ENCODE peak calls at places on chromosomes 5 and 9, in four cellular contexts. Z is HCT116, Q is mucosa of descending colon, B is PC-9. T is an unnamed sample.

GRCh38 chr5:177427211-177427822 is 841 bp downstream of the GRK6 start:
- DNase-seq in Z (no peak), Q (no peak), B (no peak), T (no peak)

GRCh38 chr5:150782850-150783249 is 4.3 kb downstream of the SMIM3 start:
- DNase-seq in Z (no peak), Q (no peak), B (no peak), T (no peak)

GRCh38 chr5:91983869-91984268 is 600.8 kb upstream of the ARRDC3 start:
- DNase-seq in Z (no peak), Q (no peak), B (no peak), T (no peak)

GRCh38 chr9:95296761-95297160 is 20.7 kb downstream of the FANCC start:
- DNase-seq in Z (no peak), Q (no peak), B (no peak), T (no peak)

GRCh38 chr5:136330353-136330913 is 34.9 kb downstream of the TRPC7 start:
- DNase-seq in Z (no peak), Q (no peak), B (no peak), T (no peak)

GRCh38 chr5:176416123-176416924 is at the start of gene CLTB:
- DNase-seq in Z (peak), Q (peak), B (peak), T (peak)

GRCh38 chr9:34578241-34579096 is 11.1 kb downstream of the CNTFR start:
- DNase-seq in Z (no peak), Q (no peak), B (no peak), T (no peak)

GRCh38 chr5:159416438-159416837 is 86.2 kb upstream of the IL12B start:
- DNase-seq in Z (no peak), Q (no peak), B (no peak), T (no peak)

GRCh38 chr5:32100230-32100629 is 73.9 kb downstream of the GOLPH3 start:
- DNase-seq in Z (no peak), Q (no peak), B (no peak), T (no peak)

GRCh38 chr5:69492391-69493234 is at the start of gene OCLN:
- DNase-seq in Z (peak), Q (peak), B (peak), T (no peak)

GRCh38 chr5:21783079-21783478 is 1070.1 kb downstream of the CDH12 start:
- DNase-seq in Z (no peak), Q (no peak), B (no peak), T (no peak)

GRCh38 chr9:109311731-109312130 is 9.1 kb downstream of the EPB41L4B start:
- DNase-seq in Z (no peak), Q (no peak), B (no peak), T (no peak)

GRCh38 chr9:126093771-126094170 is 232.9 kb upstream of the MVB12B start:
- DNase-seq in Z (no peak), Q (no peak), B (no peak), T (no peak)

DNA sequence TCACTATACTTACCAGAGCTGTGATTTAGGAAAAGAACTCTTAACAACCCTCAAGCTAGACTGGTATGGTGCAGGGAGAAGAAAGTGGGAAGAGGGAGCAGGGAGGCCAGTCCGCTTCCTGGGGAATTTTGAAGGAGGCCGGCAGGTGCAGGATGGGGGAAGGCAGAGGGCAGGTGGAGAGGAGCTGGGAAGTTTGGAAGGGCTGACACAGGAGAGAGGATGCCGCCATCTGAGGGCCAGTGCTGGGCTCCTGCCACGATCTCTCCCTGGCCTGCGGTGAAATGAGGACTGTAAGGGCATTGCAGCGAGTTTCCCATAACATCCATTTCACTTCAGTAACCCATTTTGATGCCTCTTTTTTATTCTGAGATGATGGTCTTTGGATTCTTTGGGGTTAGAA is 8.9 kb downstream of the DAB2IP start:
- DNase-seq in Z (no peak), Q (no peak), B (no peak), T (no peak)
- TF ChIP-seq CTCF in Z (no peak), Q (no peak), B (no peak), T (no peak)

GRCh38 chr9:93061260-93061751 is 2.8 kb downstream of the SUSD3 start:
- DNase-seq in Z (no peak), Q (peak), B (no peak), T (no peak)
- H3K4me3 ChIP-seq in Z (no peak), Q (no peak), B (no peak), T (peak)

DNA sequence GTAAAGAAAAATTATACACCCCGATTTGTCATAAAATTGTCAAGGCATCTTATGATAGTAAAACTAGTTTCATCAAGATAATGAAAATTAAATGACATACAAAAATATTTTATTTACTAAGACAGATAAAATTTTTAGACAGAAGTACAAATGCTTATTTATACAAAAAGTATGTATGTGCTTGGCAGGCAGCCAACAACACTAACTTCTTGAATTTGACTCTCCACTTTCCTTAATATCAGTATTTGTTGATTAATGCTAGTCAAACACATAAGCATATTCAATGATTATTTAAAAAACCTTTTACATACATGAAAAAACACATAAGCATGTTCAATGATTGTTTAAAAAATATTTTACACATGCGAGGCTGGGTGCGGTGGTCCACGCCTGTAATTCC is 1079.9 kb upstream of the CDH6 start:
- DNase-seq in Z (no peak), Q (no peak), B (no peak), T (no peak)
- TF ChIP-seq CTCF in Z (no peak), Q (no peak), B (no peak), T (no peak)

DNA sequence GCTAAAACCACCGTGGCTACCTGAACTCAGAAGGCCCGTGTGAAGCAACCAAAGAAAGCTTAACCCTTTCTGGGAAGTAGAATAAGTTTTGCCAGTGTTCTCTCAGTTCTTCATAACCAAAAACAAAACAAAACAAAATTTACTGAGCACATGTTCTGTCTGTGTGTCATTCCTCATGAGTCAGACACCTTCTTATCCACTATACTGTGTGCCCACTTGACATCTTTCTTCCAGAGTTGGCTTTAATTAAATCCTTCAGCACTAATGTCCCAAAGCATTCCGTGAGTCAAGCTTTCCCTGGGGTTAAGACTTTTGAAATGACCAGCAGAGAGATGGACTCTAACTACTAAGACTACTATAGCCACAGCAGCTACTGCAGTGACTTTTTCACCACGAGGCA is 61.3 kb downstream of the GLIS3 start:
- DNase-seq in Z (peak), Q (no peak), B (no peak), T (no peak)
- H3K4me3 ChIP-seq in Z (no peak), Q (no peak), B (no peak), T (no peak)

DNA sequence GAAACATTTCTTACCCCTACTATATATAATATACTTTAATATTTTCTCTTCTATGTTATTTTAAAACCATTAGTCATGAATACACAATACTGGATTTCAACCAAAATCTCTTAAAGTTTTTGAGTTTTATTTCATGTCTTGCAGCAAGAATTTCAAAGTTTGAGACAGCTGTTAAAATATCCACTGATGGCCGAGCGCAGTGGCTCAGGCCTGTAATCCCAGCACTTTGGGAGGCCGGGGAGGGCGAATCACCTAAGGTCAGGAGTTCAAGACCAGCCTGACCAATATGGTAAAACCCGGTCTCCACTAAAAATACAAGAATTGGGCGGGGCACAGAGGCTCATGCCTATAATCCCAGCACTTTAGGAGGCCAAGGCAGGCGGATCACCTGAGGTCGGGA is 59.7 kb upstream of the DAPK1 start:
- DNase-seq in Z (no peak), Q (no peak), B (no peak), T (no peak)
- TF ChIP-seq CTCF in Z (no peak), Q (no peak), B (no peak), T (no peak)

GRCh38 chr9:17013010-17013409 is 121.8 kb upstream of the CNTLN start:
- DNase-seq in Z (no peak), Q (no peak), B (no peak), T (no peak)

GRCh38 chr9:17018540-17019196 is 116.2 kb upstream of the CNTLN start:
- DNase-seq in Z (no peak), Q (no peak), B (no peak), T (no peak)

GRCh38 chr9:17019398-17019797 is 115.4 kb upstream of the CNTLN start:
- DNase-seq in Z (no peak), Q (no peak), B (no peak), T (no peak)

GRCh38 chr9:17021379-17021970 is 113.4 kb upstream of the CNTLN start:
- DNase-seq in Z (no peak), Q (no peak), B (no peak), T (no peak)

GRCh38 chr9:17018001-17018491 is 116.8 kb upstream of the CNTLN start:
- DNase-seq in Z (no peak), Q (no peak), B (no peak), T (no peak)
- H3K4me3 ChIP-seq in Z (no peak), Q (no peak), B (no peak), T (no peak)

DNA sequence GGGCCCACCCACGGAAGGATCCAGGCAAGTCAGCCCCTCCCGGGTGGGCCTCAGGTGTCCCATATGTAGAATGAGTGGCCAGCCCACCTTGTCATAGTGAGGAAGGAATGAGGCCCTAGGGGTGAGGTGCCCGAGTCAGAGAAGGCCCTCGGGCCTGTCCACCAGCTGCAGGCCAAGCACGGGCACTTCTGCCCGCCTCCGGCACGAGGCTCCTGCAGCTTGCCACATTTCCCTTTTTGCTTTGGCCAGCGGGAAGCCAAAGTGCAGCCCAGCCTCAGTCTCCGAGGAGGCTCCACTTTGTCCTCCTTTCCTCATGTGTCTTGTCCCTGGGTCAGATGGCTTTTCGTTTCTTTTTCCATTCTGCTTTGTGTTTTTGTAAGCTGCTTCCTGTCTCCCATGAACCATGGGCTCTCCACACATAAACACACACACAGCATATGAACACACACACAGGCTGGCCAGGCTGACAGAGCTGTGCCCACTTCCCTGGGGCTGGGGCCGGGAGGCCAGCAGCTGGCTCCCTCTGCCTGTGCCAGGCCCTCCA is 72.8 kb downstream of the PSMB7 start:
- DNase-seq in Z (no peak), Q (no peak), B (no peak), T (no peak)
- TF ChIP-seq CTCF in Z (no peak), Q (no peak), B (no peak), T (no peak)

GRCh38 chr5:72199681-72200080 is 92.4 kb downstream of the MAP1B start:
- DNase-seq in Z (no peak), Q (no peak), B (no peak), T (no peak)

GRCh38 chr5:72205431-72206009 is 98.2 kb downstream of the MAP1B start:
- DNase-seq in Z (no peak), Q (no peak), B (no peak), T (no peak)

GRCh38 chr5:72203251-72203845 is 96.1 kb downstream of the MAP1B start:
- DNase-seq in Z (no peak), Q (no peak), B (no peak), T (no peak)

GRCh38 chr5:72204946-72205345 is 97.7 kb downstream of the MAP1B start:
- DNase-seq in Z (no peak), Q (no peak), B (no peak), T (no peak)

DNA sequence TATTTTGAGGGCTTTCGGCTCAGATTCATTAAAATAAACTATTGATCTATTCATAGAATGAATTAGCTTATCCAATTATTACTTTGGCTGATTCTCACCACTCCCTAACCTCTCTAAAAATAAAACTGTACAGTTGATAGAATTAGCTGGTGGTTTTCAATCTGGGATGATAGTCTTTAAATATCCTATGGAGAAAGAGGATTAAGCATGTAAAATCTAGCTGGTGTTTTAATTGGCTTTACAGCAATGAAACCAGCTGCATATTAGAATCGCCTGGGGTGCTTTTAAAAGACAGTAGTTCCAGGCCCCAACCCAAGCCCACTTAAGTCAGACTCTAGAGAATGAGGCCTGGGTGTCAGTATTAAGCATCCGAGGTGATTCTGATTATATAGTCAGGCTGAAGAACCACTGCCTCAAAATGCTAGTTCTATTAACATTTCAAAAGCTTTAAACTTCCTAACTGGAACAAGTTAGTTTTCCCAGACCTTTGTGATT is 95.1 kb downstream of the MAP1B start:
- DNase-seq in Z (no peak), Q (no peak), B (no peak), T (no peak)
- H3K4me3 ChIP-seq in Z (no peak), Q (no peak), B (no peak), T (no peak)

DNA sequence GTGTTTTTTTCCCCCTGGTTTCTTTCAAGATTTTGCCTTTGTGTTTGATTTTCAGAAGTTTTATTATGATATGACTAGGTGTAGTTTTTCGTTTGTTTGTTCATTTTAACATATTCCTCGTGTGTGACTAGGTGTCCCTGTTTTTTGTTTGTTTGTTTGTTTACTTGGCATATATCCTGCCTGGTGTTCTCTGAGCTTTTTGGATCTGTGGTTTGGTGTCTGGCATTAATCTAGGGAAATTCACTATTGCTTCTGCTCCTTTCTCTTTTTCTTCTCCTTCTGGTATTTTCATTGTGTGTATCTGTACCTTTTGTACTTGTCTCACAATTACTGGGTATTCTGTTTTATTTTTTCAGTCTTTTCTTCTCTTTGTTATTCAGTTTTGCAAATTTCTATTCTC is 16.2 kb upstream of the ADAM19 start:
- DNase-seq in Z (no peak), Q (no peak), B (no peak), T (no peak)
- TF ChIP-seq CTCF in Z (no peak), Q (no peak), B (no peak), T (no peak)

GRCh38 chr9:116154976-116155699 is 1.5 kb downstream of the PAPPA start:
- DNase-seq in Z (no peak), Q (no peak), B (no peak), T (no peak)

GRCh38 chr9:116154334-116154975 is 864 bp downstream of the PAPPA start:
- DNase-seq in Z (no peak), Q (peak), B (no peak), T (no peak)

GRCh38 chr9:116155700-116156045 is 2.1 kb downstream of the PAPPA start:
- DNase-seq in Z (no peak), Q (no peak), B (no peak), T (no peak)

GRCh38 chr9:116156621-116157314 is 3.2 kb downstream of the PAPPA start:
- DNase-seq in Z (no peak), Q (no peak), B (peak), T (no peak)

DNA sequence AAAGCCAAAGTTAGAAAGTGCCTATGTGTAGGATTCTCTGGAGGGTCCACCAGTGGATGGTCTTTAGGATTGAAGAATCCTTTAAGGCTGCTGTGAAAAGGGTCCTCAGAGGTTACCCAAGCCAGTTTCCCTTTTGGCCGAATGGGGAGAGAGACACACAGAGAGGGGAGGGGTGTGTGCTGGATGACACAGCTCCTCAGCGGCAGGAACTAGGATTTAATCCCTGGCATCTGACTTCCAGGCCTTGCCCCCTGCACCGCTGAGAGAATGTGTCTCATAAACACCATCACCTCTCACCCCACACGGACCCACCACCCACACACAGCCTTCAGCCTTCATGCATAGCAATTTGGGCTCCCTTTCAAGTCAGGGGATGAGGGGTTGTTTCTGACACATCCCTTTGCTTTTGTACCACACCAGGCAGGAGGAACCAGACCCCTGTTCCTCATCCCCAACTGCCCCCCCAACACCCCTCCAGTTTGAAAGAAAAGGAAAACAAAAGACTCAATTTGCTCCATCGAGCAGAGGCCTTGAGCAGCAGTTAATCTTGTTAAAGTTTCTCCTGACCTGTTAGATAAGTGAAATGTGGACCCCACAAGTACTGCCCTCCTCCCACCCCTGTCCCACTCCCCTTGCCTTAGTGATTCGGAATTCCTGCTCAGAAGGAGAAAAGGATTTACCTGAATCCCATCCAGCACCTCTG is 4.0 kb downstream of the PAPPA start:
- DNase-seq in Z (no peak), Q (no peak), B (no peak), T (no peak)
- H3K4me3 ChIP-seq in Z (no peak), Q (no peak), B (no peak), T (no peak)

T was measured in GM12864.